ENCODE peak calls at places on chromosomes 11 and 22, in seven cellular contexts. J is GM12878, H is thoracic aorta, C is RWPE1, S is ovary, B is upper lobe of right lung, R is neural crest cell. N is an unnamed sample.
A peak's percentile ranks its signal among the peaks of the same experiment; 100 is the strongest.

GRCh38 chr11:60750911-60751310 is 5.8 kb upstream of the MS4A15 start:
- DNase-seq in J (no peak), H (no peak), C (no peak), S (no peak), B (no peak), R (no peak), N (no peak)

GRCh38 chr22:38299001-38299651 is 18.1 kb downstream of the CSNK1E start:
- DNase-seq in J (no peak), H (no peak), C (no peak), S (no peak), B (no peak), R (no peak), N (no peak)

GRCh38 chr11:126159719-126160344 is 51.6 kb downstream of the RPUSD4 start:
- DNase-seq in J (no peak), H (no peak), C (no peak), S (no peak), B (no peak), R (no peak), N (no peak)

GRCh38 chr11:120324932-120325810 is at the start of gene TLCD5:
- DNase-seq in J (no peak), H (no peak), C (no peak), S (peak; percentile 83), B (peak; percentile 84), R (peak; percentile 75), N (peak; percentile 70)

GRCh38 chr11:65432686-65433582 is 10.3 kb downstream of the NEAT1 start:
- DNase-seq in J (no peak), H (no peak), C (no peak), S (no peak), B (no peak), R (no peak), N (no peak)

GRCh38 chr11:48034926-48035876 is 54.8 kb downstream of the PTPRJ start:
- DNase-seq in J (no peak), H (peak; percentile 51), C (no peak), S (no peak), B (no peak), R (no peak), N (no peak)

GRCh38 chr22:39297490-39298193 is 21.8 kb downstream of the RPL3 start:
- DNase-seq in J (no peak), H (no peak), C (no peak), S (no peak), B (no peak), R (no peak), N (no peak)

GRCh38 chr11:123478352-123478986 is 48.4 kb downstream of the GRAMD1B start:
- DNase-seq in J (peak; percentile 60), H (no peak), C (peak; percentile 69), S (peak; percentile 67), B (no peak), R (peak; percentile 38), N (no peak)

GRCh38 chr22:43625242-43625641 is 186.9 kb downstream of the EFCAB6 start:
- DNase-seq in J (no peak), H (no peak), C (no peak), S (no peak), B (no peak), R (no peak), N (no peak)

DNA sequence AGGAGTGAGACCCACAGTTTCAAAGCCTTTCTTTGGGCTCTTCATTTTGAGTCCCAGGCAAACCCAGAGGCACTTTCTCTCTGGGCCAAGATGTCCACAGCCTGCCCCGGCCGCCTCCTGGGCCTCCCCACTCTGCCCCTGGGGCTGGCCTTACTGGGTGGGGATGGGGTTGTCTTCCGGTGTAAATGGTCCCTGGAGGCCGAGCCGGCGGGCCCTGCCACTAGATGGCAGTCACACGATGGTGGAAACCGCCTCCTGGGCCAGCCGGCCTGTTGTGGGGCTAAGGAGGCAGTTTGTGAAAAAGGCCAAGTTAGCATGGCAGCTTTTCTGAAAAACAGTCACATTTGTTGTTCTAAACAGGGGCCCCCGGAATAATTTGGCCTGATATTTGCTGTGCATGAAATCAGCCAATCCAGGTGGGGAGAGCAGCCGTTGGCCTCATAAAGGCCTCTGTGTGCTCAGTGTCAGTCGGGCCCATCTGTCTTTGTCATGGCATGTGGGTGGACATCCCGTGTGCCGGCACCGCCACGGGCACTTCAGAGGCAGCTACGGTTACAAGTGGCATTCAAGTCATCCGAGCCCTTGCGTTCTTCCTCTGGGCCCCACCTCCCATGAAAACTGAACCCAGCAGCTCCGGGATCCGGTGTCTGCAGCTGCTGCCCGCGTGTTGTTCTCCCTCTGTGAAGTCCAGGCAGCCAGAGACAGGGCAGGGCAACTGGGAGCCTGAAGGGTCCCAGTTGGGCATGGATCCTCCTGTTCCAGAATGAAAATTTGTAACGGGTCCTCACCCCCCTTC is 6.6 kb downstream of the MRPL23 start:
- DNase-seq in J (no peak), H (no peak), C (no peak), S (peak; percentile 58), B (peak; percentile 63), R (no peak), N (no peak)
- TF ChIP-seq CTCF in J (no peak), H (no peak), C (no peak), S (no peak), B (peak; percentile 29), R (no peak), N (no peak)

GRCh38 chr11:46855167-46855566 is 9.1 kb upstream of the CKAP5 start:
- DNase-seq in J (no peak), H (no peak), C (no peak), S (peak; percentile 69), B (no peak), R (no peak), N (no peak)

GRCh38 chr11:46856605-46857339 is 10.7 kb upstream of the CKAP5 start:
- DNase-seq in J (no peak), H (no peak), C (no peak), S (no peak), B (no peak), R (no peak), N (no peak)

GRCh38 chr11:46858920-46859531 is 12.9 kb upstream of the CKAP5 start:
- DNase-seq in J (no peak), H (no peak), C (no peak), S (no peak), B (no peak), R (no peak), N (no peak)

GRCh38 chr11:46855863-46856262 is 9.8 kb upstream of the CKAP5 start:
- DNase-seq in J (no peak), H (no peak), C (no peak), S (no peak), B (no peak), R (no peak), N (no peak)

DNA sequence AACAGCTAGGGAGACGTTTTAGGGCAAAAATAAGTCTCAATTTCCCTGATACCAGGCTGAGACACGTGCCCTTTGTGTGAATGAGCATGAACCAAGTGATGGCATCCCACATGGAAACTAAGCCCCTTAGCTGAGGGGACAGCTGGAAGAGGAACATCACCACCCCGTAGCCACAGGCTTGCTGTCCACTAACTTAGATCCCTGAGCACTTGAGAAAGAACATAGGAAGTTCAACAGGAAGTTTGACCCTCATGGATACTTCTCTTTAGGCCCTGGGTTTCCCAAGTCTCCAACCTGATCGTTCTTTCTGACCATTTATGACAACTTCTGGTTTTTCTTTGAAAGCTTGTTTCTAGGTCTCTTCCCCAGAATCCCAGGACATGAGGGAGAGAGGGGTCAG is 11.6 kb upstream of the CKAP5 start:
- DNase-seq in J (no peak), H (no peak), C (no peak), S (no peak), B (no peak), R (no peak), N (no peak)
- TF ChIP-seq CTCF in J (no peak), H (no peak), C (no peak), S (no peak), B (no peak), R (no peak), N (no peak)

DNA sequence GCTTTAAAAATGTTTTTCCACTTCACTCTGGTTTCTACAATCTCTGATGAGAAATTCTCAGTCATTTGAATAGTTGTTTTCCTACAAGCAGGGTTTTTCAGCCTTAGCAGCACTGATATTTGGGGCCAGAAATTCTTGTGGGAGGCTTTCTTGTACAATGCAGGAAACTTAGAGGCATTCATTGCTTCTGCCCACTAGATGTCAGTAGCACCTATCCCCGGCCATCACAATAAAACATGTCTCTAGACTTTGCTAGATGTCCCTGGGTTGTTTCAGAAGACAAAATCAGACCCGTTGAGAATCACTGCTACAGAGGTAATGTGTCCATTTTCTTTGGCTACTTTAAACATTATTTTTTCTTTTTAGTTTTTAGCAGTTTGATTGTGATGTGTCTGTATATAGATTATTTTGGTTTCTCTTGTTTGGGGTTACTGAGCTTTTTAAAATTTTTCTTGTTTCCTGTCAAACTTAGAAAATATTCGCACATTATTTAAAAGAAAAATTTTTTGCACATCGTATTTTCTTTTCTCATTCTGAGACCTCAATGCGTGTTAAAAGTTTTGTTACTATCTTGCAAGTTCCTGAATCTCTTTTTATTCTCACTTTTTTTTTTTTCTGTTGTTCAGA is 60.8 kb upstream of the CCDC179 start:
- DNase-seq in J (no peak), H (no peak), C (peak; percentile 14), S (no peak), B (no peak), R (peak; percentile 6), N (peak; percentile 10)
- TF ChIP-seq CTCF in J (peak; percentile 73), H (no peak), C (peak; percentile 72), S (no peak), B (peak; percentile 62), R (peak; percentile 76), N (peak; percentile 84)

GRCh38 chr22:24106385-24107381 is 74.6 kb upstream of the SUSD2 start:
- DNase-seq in J (peak; percentile 41), H (no peak), C (no peak), S (no peak), B (no peak), R (no peak), N (no peak)
- TF ChIP-seq CTCF in J (peak; percentile 37), H (no peak), C (no peak), S (no peak), B (peak; percentile 34), R (no peak), N (no peak)

GRCh38 chr11:103928040-103928555 is 108.3 kb upstream of the DDI1 start:
- DNase-seq in J (no peak), H (no peak), C (no peak), S (no peak), B (no peak), R (no peak), N (no peak)

GRCh38 chr11:103924166-103925013 is 112.0 kb upstream of the DDI1 start:
- DNase-seq in J (no peak), H (no peak), C (no peak), S (no peak), B (no peak), R (no peak), N (no peak)

GRCh38 chr11:103929168-103929903 is 107.1 kb upstream of the DDI1 start:
- DNase-seq in J (peak; percentile 82), H (no peak), C (no peak), S (no peak), B (no peak), R (no peak), N (no peak)

GRCh38 chr11:103926990-103927389 is 109.5 kb upstream of the DDI1 start:
- DNase-seq in J (no peak), H (no peak), C (no peak), S (no peak), B (no peak), R (no peak), N (no peak)

GRCh38 chr11:103927535-103927934 is 108.9 kb upstream of the DDI1 start:
- DNase-seq in J (no peak), H (no peak), C (peak; percentile 17), S (no peak), B (no peak), R (no peak), N (no peak)
- TF ChIP-seq CTCF in J (peak; percentile 75), H (no peak), C (no peak), S (no peak), B (peak; percentile 33), R (peak; percentile 63), N (peak; percentile 29)

GRCh38 chr11:70739811-70740474 is 341.6 kb downstream of the CTTN start:
- DNase-seq in J (no peak), H (no peak), C (no peak), S (no peak), B (peak; percentile 54), R (no peak), N (no peak)
- TF ChIP-seq CTCF in J (no peak), H (no peak), C (no peak), S (no peak), B (no peak), R (peak; percentile 27), N (no peak)